ENCODE peak calls at places on chromosomes 12 and 14, in eight cellular contexts. J is transverse colon, S is stomach, C is K562, A is SK-N-SH, Q is esophagus muscularis mucosa, T is H1, B is suprapubic skin. R is an unnamed sample.
A peak's percentile ranks its signal among the peaks of the same experiment; 100 is the strongest.

GRCh38 chr12:11863988-11864387 is 206.8 kb upstream of the BCL2L14 start:
- DNase-seq in S (no peak), B (no peak), C (no peak), A (peak; percentile 49), T (no peak), Q (no peak), J (no peak), R (no peak)

GRCh38 chr12:21921436-21921835 is 19.8 kb downstream of the ABCC9 start:
- DNase-seq in J (no peak), B (no peak), C (no peak), T (no peak), Q (no peak), A (no peak), S (no peak), R (no peak)

GRCh38 chr12:16187684-16188083 is 89.8 kb downstream of the SLC15A5 start:
- DNase-seq in C (no peak), A (no peak), T (no peak), J (no peak), B (no peak), S (no peak), Q (no peak), R (no peak)

GRCh38 chr14:68630611-68631013 is 162.3 kb downstream of the ZFP36L1 start:
- DNase-seq in J (no peak), Q (peak; percentile 84), C (no peak), A (no peak), S (no peak), B (no peak), T (no peak), R (no peak)

GRCh38 chr14:54777395-54777794 is 125.2 kb downstream of the GCH1 start:
- DNase-seq in S (no peak), T (no peak), J (no peak), A (no peak), Q (no peak), B (no peak), C (no peak), R (peak; percentile 48)

GRCh38 chr14:77580477-77580876 is 36.0 kb downstream of the SPTLC2 start:
- DNase-seq in S (no peak), T (no peak), Q (peak; percentile 64), J (no peak), C (no peak), A (no peak), B (no peak), R (no peak)

GRCh38 chr12:31931796-31932715 is 27.2 kb upstream of the RESF1 start:
- DNase-seq in A (no peak), C (no peak), B (no peak), S (no peak), J (no peak), T (no peak), Q (no peak), R (no peak)

GRCh38 chr12:70353780-70354640 is 12.1 kb upstream of the KCNMB4 start:
- DNase-seq in B (no peak), T (no peak), J (no peak), S (no peak), C (no peak), A (no peak), Q (no peak), R (no peak)

GRCh38 chr14:51697848-51698247 is 46.1 kb downstream of the FRMD6 start:
- DNase-seq in T (no peak), S (no peak), J (no peak), B (no peak), A (no peak), C (no peak), Q (no peak), R (no peak)

GRCh38 chr14:57749267-57749666 is 116.6 kb downstream of the SLC35F4 start:
- DNase-seq in T (no peak), C (no peak), J (no peak), Q (no peak), A (no peak), S (no peak), B (no peak), R (no peak)

DNA sequence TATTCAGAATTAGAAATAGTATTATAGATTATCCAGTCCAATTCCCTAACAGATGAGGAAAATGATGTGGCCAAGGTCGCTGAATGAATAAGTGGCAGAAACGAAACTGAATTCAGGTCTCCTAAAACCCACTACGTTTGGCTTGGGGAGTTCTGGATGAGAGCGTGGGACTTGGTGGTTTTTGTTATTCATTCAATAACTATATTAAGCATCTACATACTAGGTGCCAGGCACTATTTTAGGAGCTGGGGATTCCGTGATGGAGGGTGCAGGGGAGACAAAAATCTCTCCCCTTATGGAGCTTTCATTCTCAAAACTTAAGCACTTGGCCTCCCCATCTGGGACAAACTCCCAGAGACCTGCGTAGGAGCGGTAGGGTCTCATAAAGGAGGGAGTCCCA is 785 bp upstream of the CCDC184 start:
- DNase-seq in C (no peak), B (no peak), S (no peak), A (no peak), T (no peak), J (no peak), Q (no peak), R (no peak)
- H3K27me3 ChIP-seq in C (peaks cover 13% of the 10 kb centered on the region), B (peaks cover 64% of the 10 kb centered on the region), S (no peaks in the 10 kb centered on the region), A (no peaks in the 10 kb centered on the region), T (peaks cover 39% of the 10 kb centered on the region), J (peaks cover 72% of the 10 kb centered on the region), Q (peaks cover 20% of the 10 kb centered on the region), R (peaks cover 16% of the 10 kb centered on the region)

GRCh38 chr14:34365309-34365915 is 96.6 kb downstream of the SPTSSA start:
- DNase-seq in A (no peak), T (no peak), J (no peak), C (no peak), S (no peak), Q (peak; percentile 74), B (no peak), R (no peak)
- TF ChIP-seq EP300 in A (no peak), T (no peak), J (no peak), C (no peak), S (no peak), Q (no peak), B (no peak), R (no peak)

GRCh38 chr14:104530651-104531050 is 48.9 kb upstream of the C14orf180 start:
- DNase-seq in B (peak; percentile 54), S (no peak), Q (no peak), J (no peak), T (no peak), A (no peak), C (no peak), R (peak; percentile 25)

GRCh38 chr14:104524726-104525125 is 54.8 kb upstream of the C14orf180 start:
- DNase-seq in A (no peak), C (no peak), Q (no peak), S (no peak), T (no peak), B (peak; percentile 37), J (no peak), R (peak; percentile 28)

GRCh38 chr14:104526723-104527645 is 52.6 kb upstream of the C14orf180 start:
- DNase-seq in B (no peak), A (no peak), C (no peak), T (no peak), S (no peak), J (no peak), Q (no peak), R (no peak)

GRCh38 chr14:104528496-104528895 is 51.1 kb upstream of the C14orf180 start:
- DNase-seq in C (no peak), B (peak; percentile 12), A (no peak), J (no peak), S (no peak), T (no peak), Q (no peak), R (peak; percentile 13)

GRCh38 chr14:104527857-104528459 is 51.6 kb upstream of the C14orf180 start:
- DNase-seq in B (peak; percentile 8), J (no peak), T (no peak), A (no peak), Q (no peak), S (no peak), C (no peak), R (no peak)
- TF ChIP-seq POLR2AphosphoS5 in B (no peak), J (no peak), T (no peak), A (no peak), Q (no peak), S (no peak), C (no peak), R (no peak)

GRCh38 chr12:112852127-112852526 is 54.6 kb upstream of the OAS1 start:
- DNase-seq in J (no peak), Q (no peak), A (peak; percentile 23), S (no peak), B (no peak), C (no peak), T (no peak), R (no peak)
- H3K27me3 ChIP-seq in J (peaks cover 13% of the 10 kb centered on the region), Q (no peaks in the 10 kb centered on the region), A (no peaks in the 10 kb centered on the region), S (no peaks in the 10 kb centered on the region), B (peaks cover 59% of the 10 kb centered on the region), C (no peaks in the 10 kb centered on the region), T (no peaks in the 10 kb centered on the region), R (peaks cover 9% of the 10 kb centered on the region)

GRCh38 chr12:27592548-27592947 is 68.5 kb downstream of the PPFIBP1 start:
- DNase-seq in J (no peak), A (no peak), C (no peak), Q (no peak), B (no peak), S (peak; percentile 40), T (no peak), R (peak; percentile 71)
- TF ChIP-seq EP300 in J (no peak), A (no peak), C (no peak), Q (no peak), B (no peak), S (no peak), T (no peak), R (no peak)

GRCh38 chr14:101288436-101289229 is 272.7 kb upstream of the DIO3 start:
- DNase-seq in J (no peak), B (no peak), C (no peak), S (no peak), A (no peak), T (no peak), Q (peak; percentile 72), R (no peak)
- TF ChIP-seq POLR2AphosphoS5 in J (no peak), B (no peak), C (no peak), S (no peak), A (no peak), T (no peak), Q (no peak), R (no peak)

DNA sequence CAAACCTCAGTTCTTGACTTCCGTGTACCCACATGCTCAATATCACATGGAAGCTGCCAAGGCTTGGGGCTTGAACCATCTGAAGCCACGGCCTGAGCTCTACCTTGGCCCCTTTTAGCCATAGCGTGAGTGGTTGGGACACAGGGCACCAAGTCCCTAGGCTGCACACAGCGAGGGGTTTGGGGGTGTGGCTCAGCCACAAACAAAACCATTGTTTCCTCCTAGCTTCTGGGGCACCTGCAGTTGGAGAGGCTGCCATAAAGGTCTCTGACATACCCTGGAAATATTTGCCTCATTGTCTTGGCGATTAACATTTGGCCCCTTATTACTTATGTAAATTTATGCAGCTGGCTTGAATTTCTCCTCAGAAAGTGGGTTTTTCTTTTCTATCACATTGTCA is 628.6 kb downstream of the NRXN3 start:
- DNase-seq in Q (no peak), J (no peak), B (no peak), S (no peak), A (no peak), T (no peak), C (no peak), R (no peak)
- H3K27me3 ChIP-seq in Q (no peaks in the 10 kb centered on the region), J (no peaks in the 10 kb centered on the region), B (no peaks in the 10 kb centered on the region), S (no peaks in the 10 kb centered on the region), A (no peaks in the 10 kb centered on the region), T (no peaks in the 10 kb centered on the region), C (no peaks in the 10 kb centered on the region), R (no peaks in the 10 kb centered on the region)